ENCODE peak calls at places on chromosomes 7 and 10, in six cellular contexts. One of them, this sample, is unnamed.
A peak's percentile ranks its signal among the peaks of the same experiment; 100 is the strongest.

GRCh38 chr10:79090134-79090803 is 21.5 kb downstream of the ZMIZ1 start:
- DNase-seq in heart right ventricle: no peak
- DNase-seq in dorsolateral prefrontal cortex: no peak
- DNase-seq in fibroblast of mammary gland: no peak
- DNase-seq in Caco-2: no peak
- DNase-seq in tibial nerve: no peak
- DNase-seq in this sample: no peak

GRCh38 chr7:14759785-14760184 is 142.8 kb downstream of the DGKB start:
- DNase-seq in tibial nerve: no peak
- DNase-seq in heart right ventricle: no peak
- DNase-seq in Caco-2: no peak
- DNase-seq in fibroblast of mammary gland: peak; percentile 43
- DNase-seq in dorsolateral prefrontal cortex: no peak
- DNase-seq in this sample: no peak

GRCh38 chr7:100147278-100147677 is 1.4 kb upstream of the LAMTOR4 start:
- DNase-seq in heart right ventricle: no peak
- DNase-seq in tibial nerve: no peak
- DNase-seq in dorsolateral prefrontal cortex: no peak
- DNase-seq in Caco-2: no peak
- DNase-seq in fibroblast of mammary gland: no peak
- DNase-seq in this sample: no peak

GRCh38 chr10:10351451-10351850 is 666.2 kb upstream of the CELF2 start:
- DNase-seq in heart right ventricle: no peak
- DNase-seq in Caco-2: no peak
- DNase-seq in fibroblast of mammary gland: no peak
- DNase-seq in dorsolateral prefrontal cortex: no peak
- DNase-seq in tibial nerve: no peak
- DNase-seq in this sample: no peak

GRCh38 chr7:85184599-85185354 is 2.1 kb downstream of the SEMA3D start:
- DNase-seq in dorsolateral prefrontal cortex: no peak
- DNase-seq in Caco-2: no peak
- DNase-seq in fibroblast of mammary gland: peak; percentile 28
- DNase-seq in tibial nerve: no peak
- DNase-seq in heart right ventricle: peak; percentile 10
- DNase-seq in this sample: peak; percentile 37

GRCh38 chr7:55546826-55547225 is 25.5 kb downstream of the VOPP1 start:
- DNase-seq in Caco-2: no peak
- DNase-seq in heart right ventricle: peak; percentile 75
- DNase-seq in tibial nerve: peak; percentile 33
- DNase-seq in dorsolateral prefrontal cortex: no peak
- DNase-seq in fibroblast of mammary gland: peak; percentile 89
- DNase-seq in this sample: no peak

GRCh38 chr7:17599733-17600685 is 301.6 kb downstream of the AHR start:
- DNase-seq in tibial nerve: peak; percentile 9
- DNase-seq in Caco-2: no peak
- DNase-seq in fibroblast of mammary gland: peak; percentile 97
- DNase-seq in heart right ventricle: no peak
- DNase-seq in dorsolateral prefrontal cortex: no peak
- DNase-seq in this sample: no peak

GRCh38 chr10:44386546-44387052 is 1.7 kb upstream of the CXCL12 start:
- DNase-seq in fibroblast of mammary gland: peak; percentile 52
- DNase-seq in tibial nerve: no peak
- DNase-seq in Caco-2: peak; percentile 55
- DNase-seq in dorsolateral prefrontal cortex: no peak
- DNase-seq in heart right ventricle: peak; percentile 51
- DNase-seq in this sample: peak; percentile 71

GRCh38 chr7:105652359-105652993 is 71.2 kb upstream of the EFCAB10 start:
- DNase-seq in heart right ventricle: peak; percentile 75
- DNase-seq in dorsolateral prefrontal cortex: peak; percentile 81
- DNase-seq in fibroblast of mammary gland: peak; percentile 72
- DNase-seq in tibial nerve: peak; percentile 78
- DNase-seq in Caco-2: peak; percentile 81
- DNase-seq in this sample: peak; percentile 78

GRCh38 chr10:19652750-19653149 is 163.5 kb upstream of the PLXDC2 start:
- DNase-seq in tibial nerve: no peak
- DNase-seq in Caco-2: no peak
- DNase-seq in dorsolateral prefrontal cortex: no peak
- DNase-seq in heart right ventricle: no peak
- DNase-seq in fibroblast of mammary gland: peak; percentile 11
- DNase-seq in this sample: no peak

GRCh38 chr10:133455196-133455595 is 1.5 kb downstream of the SCART1 start:
- DNase-seq in tibial nerve: no peak
- DNase-seq in fibroblast of mammary gland: no peak
- DNase-seq in dorsolateral prefrontal cortex: no peak
- DNase-seq in heart right ventricle: no peak
- DNase-seq in Caco-2: no peak
- DNase-seq in this sample: no peak

GRCh38 chr10:103800789-103801540 is 54.4 kb downstream of the SH3PXD2A start:
- DNase-seq in fibroblast of mammary gland: no peak
- DNase-seq in dorsolateral prefrontal cortex: no peak
- DNase-seq in Caco-2: no peak
- DNase-seq in tibial nerve: no peak
- DNase-seq in heart right ventricle: no peak
- DNase-seq in this sample: peak; percentile 23

GRCh38 chr7:41889040-41889439 is 186.2 kb upstream of the INHBA start:
- DNase-seq in heart right ventricle: no peak
- DNase-seq in dorsolateral prefrontal cortex: no peak
- DNase-seq in fibroblast of mammary gland: no peak
- DNase-seq in Caco-2: no peak
- DNase-seq in tibial nerve: no peak
- DNase-seq in this sample: no peak

GRCh38 chr7:34104120-34104519 is 198.8 kb downstream of the BMPER start:
- DNase-seq in tibial nerve: no peak
- DNase-seq in heart right ventricle: no peak
- DNase-seq in dorsolateral prefrontal cortex: no peak
- DNase-seq in fibroblast of mammary gland: no peak
- DNase-seq in Caco-2: no peak
- DNase-seq in this sample: no peak

GRCh38 chr10:114821293-114821914 is at the start of gene FHIP2A:
- DNase-seq in fibroblast of mammary gland: peak; percentile 63
- DNase-seq in Caco-2: peak; percentile 69
- DNase-seq in tibial nerve: peak; percentile 69
- DNase-seq in dorsolateral prefrontal cortex: no peak
- DNase-seq in heart right ventricle: peak; percentile 78
- DNase-seq in this sample: peak; percentile 82

GRCh38 chr10:46031648-46032532 is 1.5 kb upstream of the NCOA4 start:
- DNase-seq in fibroblast of mammary gland: no peak
- DNase-seq in dorsolateral prefrontal cortex: no peak
- DNase-seq in Caco-2: peak; percentile 70
- DNase-seq in heart right ventricle: no peak
- DNase-seq in tibial nerve: no peak
- DNase-seq in this sample: no peak

GRCh38 chr7:21429786-21430574 is 2.1 kb downstream of the SP4 start:
- DNase-seq in heart right ventricle: no peak
- DNase-seq in dorsolateral prefrontal cortex: no peak
- DNase-seq in Caco-2: no peak
- DNase-seq in fibroblast of mammary gland: no peak
- DNase-seq in tibial nerve: no peak
- DNase-seq in this sample: no peak

GRCh38 chr7:33654641-33655040 is 250.7 kb upstream of the BMPER start:
- DNase-seq in fibroblast of mammary gland: no peak
- DNase-seq in Caco-2: no peak
- DNase-seq in tibial nerve: no peak
- DNase-seq in heart right ventricle: no peak
- DNase-seq in dorsolateral prefrontal cortex: no peak
- DNase-seq in this sample: no peak

GRCh38 chr10:3787001-3787400 is 2.0 kb upstream of the KLF6 start:
- DNase-seq in fibroblast of mammary gland: peak; percentile 23
- DNase-seq in Caco-2: no peak
- DNase-seq in tibial nerve: no peak
- DNase-seq in dorsolateral prefrontal cortex: no peak
- DNase-seq in heart right ventricle: no peak
- DNase-seq in this sample: no peak

GRCh38 chr7:76278540-76278939 is 23.9 kb upstream of the HSPB1 start:
- DNase-seq in fibroblast of mammary gland: no peak
- DNase-seq in tibial nerve: no peak
- DNase-seq in Caco-2: no peak
- DNase-seq in heart right ventricle: no peak
- DNase-seq in dorsolateral prefrontal cortex: no peak
- DNase-seq in this sample: no peak

GRCh38 chr10:3090914-3091313 is 23.6 kb downstream of the PFKP start:
- DNase-seq in Caco-2: peak; percentile 85
- DNase-seq in dorsolateral prefrontal cortex: no peak
- DNase-seq in fibroblast of mammary gland: peak; percentile 49
- DNase-seq in heart right ventricle: peak; percentile 61
- DNase-seq in tibial nerve: no peak
- DNase-seq in this sample: no peak

GRCh38 chr10:128022216-128023196 is 103.7 kb downstream of the MKI67 start:
- DNase-seq in fibroblast of mammary gland: no peak
- DNase-seq in Caco-2: no peak
- DNase-seq in dorsolateral prefrontal cortex: no peak
- DNase-seq in heart right ventricle: no peak
- DNase-seq in tibial nerve: no peak
- DNase-seq in this sample: no peak

GRCh38 chr10:63819753-63820347 is 298.6 kb downstream of the REEP3 start:
- DNase-seq in Caco-2: peak; percentile 74
- DNase-seq in heart right ventricle: peak; percentile 82
- DNase-seq in tibial nerve: peak; percentile 84
- DNase-seq in fibroblast of mammary gland: peak; percentile 77
- DNase-seq in dorsolateral prefrontal cortex: peak; percentile 68
- DNase-seq in this sample: peak; percentile 63

GRCh38 chr7:13144622-13145021 is 457.2 kb downstream of the ARL4A start:
- DNase-seq in Caco-2: no peak
- DNase-seq in heart right ventricle: peak; percentile 18
- DNase-seq in dorsolateral prefrontal cortex: no peak
- DNase-seq in fibroblast of mammary gland: peak; percentile 33
- DNase-seq in tibial nerve: no peak
- DNase-seq in this sample: no peak

GRCh38 chr7:70505468-70505867 is 626.5 kb upstream of the GALNT17 start:
- DNase-seq in dorsolateral prefrontal cortex: no peak
- DNase-seq in fibroblast of mammary gland: no peak
- DNase-seq in heart right ventricle: no peak
- DNase-seq in tibial nerve: no peak
- DNase-seq in Caco-2: no peak
- DNase-seq in this sample: no peak

GRCh38 chr7:25031007-25031406 is 51.0 kb upstream of the OSBPL3 start:
- DNase-seq in Caco-2: no peak
- DNase-seq in fibroblast of mammary gland: no peak
- DNase-seq in tibial nerve: no peak
- DNase-seq in heart right ventricle: no peak
- DNase-seq in dorsolateral prefrontal cortex: no peak
- DNase-seq in this sample: no peak

GRCh38 chr7:55073051-55073511 is 54.3 kb downstream of the EGFR start:
- DNase-seq in heart right ventricle: no peak
- DNase-seq in fibroblast of mammary gland: peak; percentile 46
- DNase-seq in tibial nerve: no peak
- DNase-seq in dorsolateral prefrontal cortex: no peak
- DNase-seq in Caco-2: no peak
- DNase-seq in this sample: no peak

GRCh38 chr7:41579961-41580935 is 122.6 kb downstream of the INHBA start:
- DNase-seq in fibroblast of mammary gland: peak; percentile 85
- DNase-seq in Caco-2: no peak
- DNase-seq in heart right ventricle: no peak
- DNase-seq in dorsolateral prefrontal cortex: no peak
- DNase-seq in tibial nerve: no peak
- DNase-seq in this sample: no peak

GRCh38 chr10:124448696-124449169 is 1.1 kb downstream of the NKX1-2 start:
- DNase-seq in Caco-2: no peak
- DNase-seq in heart right ventricle: no peak
- DNase-seq in dorsolateral prefrontal cortex: no peak
- DNase-seq in fibroblast of mammary gland: no peak
- DNase-seq in tibial nerve: no peak
- DNase-seq in this sample: no peak
- TF ChIP-seq CTCF in Caco-2: no peak
- TF ChIP-seq CTCF in heart right ventricle: no peak
- TF ChIP-seq CTCF in dorsolateral prefrontal cortex: no peak
- TF ChIP-seq CTCF in fibroblast of mammary gland: no peak
- TF ChIP-seq CTCF in tibial nerve: no peak
- TF ChIP-seq CTCF in this sample: peak; percentile 32

GRCh38 chr7:130084037-130084875 is 13.9 kb downstream of the KLHDC10 start:
- DNase-seq in Caco-2: no peak
- DNase-seq in heart right ventricle: no peak
- DNase-seq in dorsolateral prefrontal cortex: no peak
- DNase-seq in tibial nerve: no peak
- DNase-seq in fibroblast of mammary gland: peak; percentile 78
- DNase-seq in this sample: no peak
- TF ChIP-seq CTCF in Caco-2: peak; percentile 62
- TF ChIP-seq CTCF in heart right ventricle: peak; percentile 49
- TF ChIP-seq CTCF in dorsolateral prefrontal cortex: peak; percentile 46
- TF ChIP-seq CTCF in tibial nerve: peak; percentile 30
- TF ChIP-seq CTCF in fibroblast of mammary gland: peak; percentile 47
- TF ChIP-seq CTCF in this sample: peak; percentile 59

DNA sequence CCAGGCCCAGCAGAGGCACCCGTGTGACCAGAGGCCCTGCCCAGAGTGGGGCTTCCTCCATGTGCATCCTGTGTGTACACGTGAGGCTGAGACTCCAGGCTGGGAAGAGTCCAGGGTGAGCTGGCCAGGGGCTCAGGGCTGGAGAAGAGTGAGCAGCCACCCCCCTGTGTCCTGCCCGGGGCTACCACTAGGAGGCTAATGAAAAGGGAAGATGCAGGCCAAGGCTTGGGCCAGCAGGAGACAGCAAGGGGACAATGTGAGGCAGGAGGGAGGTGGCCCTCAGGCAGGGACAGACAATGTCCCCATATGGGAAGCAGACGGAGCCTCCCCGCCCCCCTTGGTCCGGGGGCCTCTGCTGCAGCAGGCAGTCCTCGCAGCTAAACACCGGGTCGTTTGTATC is 102.0 kb downstream of the HIF1AN start:
- DNase-seq in dorsolateral prefrontal cortex: no peak
- DNase-seq in tibial nerve: no peak
- DNase-seq in heart right ventricle: no peak
- DNase-seq in Caco-2: peak; percentile 51
- DNase-seq in fibroblast of mammary gland: no peak
- DNase-seq in this sample: peak; percentile 69
- TF ChIP-seq CTCF in dorsolateral prefrontal cortex: no peak
- TF ChIP-seq CTCF in tibial nerve: no peak
- TF ChIP-seq CTCF in heart right ventricle: peak; percentile 7
- TF ChIP-seq CTCF in Caco-2: peak; percentile 81
- TF ChIP-seq CTCF in fibroblast of mammary gland: peak; percentile 34
- TF ChIP-seq CTCF in this sample: peak; percentile 66

DNA sequence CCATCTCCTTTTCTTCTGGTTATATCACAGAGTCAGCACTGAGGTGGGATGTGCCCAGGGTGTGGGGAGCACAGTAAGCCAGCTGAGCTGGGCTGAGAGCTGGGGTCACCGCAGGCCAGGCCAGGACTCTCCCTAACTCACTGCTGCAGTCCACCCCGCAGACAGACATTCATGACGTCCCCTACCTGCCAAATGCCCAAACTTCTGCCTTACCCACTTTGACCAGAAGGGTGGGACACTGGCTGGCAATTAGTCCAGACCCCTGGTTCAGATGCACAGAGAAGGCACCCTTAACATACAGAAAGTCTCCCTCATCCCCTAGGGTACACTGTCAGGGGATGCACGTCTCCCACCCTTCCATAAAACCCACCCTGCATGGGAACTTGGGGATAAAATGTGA is 2.1 kb downstream of the DRGX start:
- DNase-seq in dorsolateral prefrontal cortex: no peak
- DNase-seq in fibroblast of mammary gland: no peak
- DNase-seq in tibial nerve: no peak
- DNase-seq in Caco-2: no peak
- DNase-seq in heart right ventricle: no peak
- DNase-seq in this sample: no peak
- TF ChIP-seq CTCF in dorsolateral prefrontal cortex: no peak
- TF ChIP-seq CTCF in fibroblast of mammary gland: no peak
- TF ChIP-seq CTCF in tibial nerve: no peak
- TF ChIP-seq CTCF in Caco-2: peak; percentile 4
- TF ChIP-seq CTCF in heart right ventricle: no peak
- TF ChIP-seq CTCF in this sample: no peak

GRCh38 chr7:47153571-47153970 is 428.3 kb downstream of the TNS3 start:
- DNase-seq in heart right ventricle: no peak
- DNase-seq in fibroblast of mammary gland: no peak
- DNase-seq in tibial nerve: no peak
- DNase-seq in dorsolateral prefrontal cortex: no peak
- DNase-seq in Caco-2: no peak
- DNase-seq in this sample: peak; percentile 3
- TF ChIP-seq CTCF in heart right ventricle: no peak
- TF ChIP-seq CTCF in fibroblast of mammary gland: no peak
- TF ChIP-seq CTCF in tibial nerve: no peak
- TF ChIP-seq CTCF in dorsolateral prefrontal cortex: no peak
- TF ChIP-seq CTCF in Caco-2: no peak
- TF ChIP-seq CTCF in this sample: no peak

GRCh38 chr7:38330861-38331709 is 57.6 kb upstream of the TARP start:
- DNase-seq in fibroblast of mammary gland: no peak
- DNase-seq in tibial nerve: no peak
- DNase-seq in dorsolateral prefrontal cortex: no peak
- DNase-seq in heart right ventricle: no peak
- DNase-seq in Caco-2: no peak
- DNase-seq in this sample: no peak
- TF ChIP-seq CTCF in fibroblast of mammary gland: peak; percentile 5
- TF ChIP-seq CTCF in tibial nerve: no peak
- TF ChIP-seq CTCF in dorsolateral prefrontal cortex: no peak
- TF ChIP-seq CTCF in heart right ventricle: no peak
- TF ChIP-seq CTCF in Caco-2: no peak
- TF ChIP-seq CTCF in this sample: no peak

This sample was measured in neural crest cell.